ENCODE peak calls at places on chromosomes 3 and 15, in ten cellular contexts. V is ELR, L is GM03348, J is RWPE2, Q is NCI-H2081, M is SK-MEL-5, Y is NCI-H1436, S is M059J, E is heart right ventricle, F is posterior cingulate gyrus. K is an unnamed sample.

GRCh38 chr3:36124118-36124796 is 256.0 kb upstream of the STAC start:
- DNase-seq in V (peak), L (peak), J (no peak), Q (peak), M (peak), Y (no peak), S (peak), E (no peak), F (no peak), K (no peak)

GRCh38 chr3:108093616-108094015 is 2.8 kb upstream of the CD47 start:
- DNase-seq in V (no peak), L (no peak), J (no peak), Q (no peak), M (no peak), Y (no peak), S (no peak), E (no peak), F (no peak), K (no peak)

GRCh38 chr15:72113347-72114031 is 4.5 kb downstream of the MYO9A start:
- DNase-seq in V (peak), L (no peak), J (no peak), Q (no peak), M (no peak), Y (no peak), S (no peak), E (no peak), F (no peak), K (no peak)

GRCh38 chr3:156551261-156551660 is 3.7 kb downstream of the SSR3 start:
- DNase-seq in V (peak), L (peak), J (no peak), Q (no peak), M (no peak), Y (no peak), S (peak), E (no peak), F (no peak), K (no peak)

GRCh38 chr3:81463761-81464160 is 297.7 kb downstream of the GBE1 start:
- DNase-seq in V (no peak), L (peak), J (no peak), Q (no peak), M (no peak), Y (no peak), S (no peak), E (no peak), F (no peak), K (no peak)

GRCh38 chr3:65783117-65783516 is 255.6 kb downstream of the MAGI1 start:
- DNase-seq in V (no peak), L (no peak), J (no peak), Q (no peak), M (no peak), Y (no peak), S (no peak), E (no peak), F (no peak), K (no peak)

GRCh38 chr3:77380141-77380540 is 340.2 kb downstream of the ROBO2 start:
- DNase-seq in V (no peak), L (no peak), J (no peak), Q (no peak), M (no peak), Y (no peak), S (no peak), E (no peak), F (no peak), K (no peak)

GRCh38 chr15:77824361-77824985 is 191.8 kb upstream of the LINGO1 start:
- DNase-seq in V (no peak), L (no peak), J (no peak), Q (no peak), M (no peak), Y (no peak), S (no peak), E (no peak), F (peak), K (peak)

GRCh38 chr15:85494035-85494793 is 113.8 kb downstream of the AKAP13 start:
- DNase-seq in V (peak), L (peak), J (no peak), Q (no peak), M (peak), Y (no peak), S (peak), E (no peak), F (no peak), K (no peak)

K was measured in chondrocyte.